ENCODE peak calls at places on chromosome 7, in eight cellular contexts. N, K, L, A, P, I, S and E are unnamed samples.

GRCh38 chr7:143974457-143974856 is 19.8 kb downstream of the OR2F1 start:
- DNase-seq in S (no peak), K (peak), P (no peak), N (no peak), I (no peak), A (no peak), L (no peak), E (no peak)

GRCh38 chr7:155340721-155341120 is 43.0 kb downstream of the INSIG1 start:
- DNase-seq in A (no peak), P (no peak), S (no peak), K (no peak), L (no peak), N (no peak), I (no peak), E (no peak)

GRCh38 chr7:78601728-78602127 is 803.2 kb downstream of the PHTF2 start:
- DNase-seq in N (no peak), K (no peak), I (no peak), L (no peak), P (no peak), S (no peak), A (no peak), E (no peak)

GRCh38 chr7:94022550-94022949 is 18.4 kb upstream of the BET1 start:
- DNase-seq in S (no peak), A (no peak), K (no peak), N (no peak), I (no peak), P (no peak), L (no peak), E (no peak)

GRCh38 chr7:157022681-157023588 is 12.5 kb upstream of the MNX1 start:
- DNase-seq in P (no peak), A (no peak), K (no peak), N (peak), I (no peak), S (peak), L (peak), E (no peak)

GRCh38 chr7:1140481-1141104 is 19.4 kb downstream of the ZFAND2A start:
- DNase-seq in I (no peak), K (no peak), L (no peak), N (no peak), P (no peak), A (no peak), S (peak), E (peak)

GRCh38 chr7:70681847-70682350 is 450.0 kb upstream of the GALNT17 start:
- DNase-seq in N (no peak), K (no peak), L (no peak), S (no peak), I (no peak), A (no peak), P (no peak), E (no peak)

GRCh38 chr7:105677803-105678583 is 96.7 kb upstream of the EFCAB10 start:
- DNase-seq in A (no peak), L (no peak), P (peak), N (no peak), S (no peak), K (no peak), I (peak), E (peak)

GRCh38 chr7:105594034-105594433 is 12.7 kb upstream of the EFCAB10 start:
- DNase-seq in L (no peak), I (no peak), S (no peak), K (no peak), A (no peak), N (no peak), P (no peak), E (no peak)

GRCh38 chr7:92639956-92640355 is 49.8 kb upstream of the FAM133B start:
- DNase-seq in N (no peak), I (no peak), P (no peak), K (no peak), A (no peak), L (no peak), S (no peak), E (no peak)

GRCh38 chr7:90701771-90702170 is 105.7 kb downstream of the CDK14 start:
- DNase-seq in S (no peak), I (no peak), P (peak), N (peak), L (peak), A (no peak), K (no peak), E (no peak)

GRCh38 chr7:96982586-96982985 is 22.8 kb upstream of the DLX6 start:
- DNase-seq in L (no peak), P (no peak), A (no peak), S (no peak), N (no peak), K (no peak), I (no peak), E (no peak)

GRCh38 chr7:92794846-92795245 is 41.5 kb downstream of the CDK6 start:
- DNase-seq in N (no peak), S (no peak), A (no peak), K (no peak), I (no peak), L (no peak), P (no peak), E (no peak)

GRCh38 chr7:13745530-13745929 is 243.9 kb downstream of the ETV1 start:
- DNase-seq in N (no peak), P (no peak), A (no peak), K (no peak), L (no peak), S (no peak), I (no peak), E (no peak)

GRCh38 chr7:40243076-40243475 is 108.3 kb downstream of the SUGCT start:
- DNase-seq in N (no peak), S (no peak), K (no peak), P (no peak), A (no peak), I (no peak), L (no peak), E (no peak)

GRCh38 chr7:3591150-3591549 is 290.1 kb downstream of the SDK1 start:
- DNase-seq in L (no peak), N (no peak), S (no peak), K (no peak), P (no peak), I (no peak), A (no peak), E (no peak)

DNA sequence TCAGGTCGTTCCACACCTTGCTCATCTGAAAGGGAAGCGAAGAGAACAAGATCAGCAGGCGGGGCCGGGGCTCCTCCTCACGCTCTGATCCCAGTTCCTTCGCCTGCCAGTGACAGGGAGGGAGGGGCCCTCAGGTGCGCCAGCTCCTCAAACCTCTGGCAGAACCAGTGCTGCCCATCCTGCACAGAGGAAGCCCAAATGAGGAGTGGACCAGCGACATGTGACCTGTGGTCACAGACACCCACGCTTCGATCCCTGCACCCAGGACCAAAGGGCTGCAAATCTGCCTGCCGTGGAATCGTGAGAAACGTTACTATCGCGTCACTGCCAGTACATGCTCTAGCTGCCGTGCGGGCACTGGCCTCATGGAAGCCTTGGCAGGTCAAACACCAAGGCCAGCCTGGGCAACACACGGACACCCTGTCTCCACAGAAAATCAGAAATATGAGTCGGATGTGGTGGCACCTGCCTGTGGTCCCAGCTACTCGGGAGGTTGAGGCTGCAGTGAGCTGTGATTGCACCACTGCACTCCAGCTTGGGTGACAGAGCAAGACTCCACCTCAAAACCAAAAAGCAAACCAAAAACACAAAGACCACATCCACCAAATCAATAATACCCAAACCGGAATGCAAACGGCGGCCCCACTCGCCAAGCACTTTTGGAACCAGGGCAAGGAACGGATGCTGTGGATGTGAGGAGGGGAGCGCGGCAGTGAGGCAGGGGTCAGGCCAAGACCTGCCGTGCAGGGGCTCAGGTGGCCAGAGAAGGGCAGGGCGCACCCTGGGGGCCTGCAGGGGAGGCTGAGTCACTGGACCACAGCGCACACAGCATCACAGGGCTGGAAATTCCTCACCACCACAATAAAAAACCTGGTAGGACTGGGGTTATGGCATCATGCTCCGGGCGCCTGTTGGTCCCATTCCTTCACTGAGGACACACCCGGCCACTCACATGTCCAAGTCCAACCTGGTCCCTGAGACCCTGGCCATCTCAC is 13.4 kb downstream of the NUDT1 start:
- DNase-seq in I (no peak), P (no peak), K (no peak), L (no peak), N (no peak), S (no peak), A (no peak), E (no peak)
- H3K27ac ChIP-seq in I (no peak), P (no peak), K (no peak), L (no peak), N (no peak), S (no peak), A (no peak), E (no peak)

DNA sequence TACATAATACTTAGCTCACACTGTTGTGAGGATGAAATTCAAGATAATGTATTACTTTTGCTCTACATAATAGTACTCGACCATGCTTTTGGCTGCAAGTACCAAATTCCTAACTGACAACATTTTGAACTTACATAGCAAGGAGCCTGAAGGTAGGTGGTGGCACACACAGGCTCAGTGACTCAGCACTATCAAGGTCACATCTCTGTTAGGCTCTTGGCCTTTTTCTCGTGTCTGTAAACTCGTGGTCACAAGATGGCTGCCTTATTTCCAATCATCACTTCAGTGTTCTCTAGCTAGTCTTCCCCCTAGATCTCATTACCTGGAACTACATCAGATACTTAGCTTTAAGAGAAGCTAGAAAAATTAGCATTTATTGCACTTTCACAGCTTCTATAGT is 61.4 kb upstream of the ABCB5 start:
- DNase-seq in A (no peak), L (no peak), P (no peak), S (no peak), I (no peak), N (no peak), K (no peak), E (no peak)
- TF ChIP-seq CTCF in A (no peak), L (no peak), P (no peak), S (no peak), I (no peak), N (no peak), K (no peak), E (no peak)

GRCh38 chr7:116328161-116328560 is 117.8 kb downstream of the TES start:
- DNase-seq in S (no peak), N (no peak), L (no peak), I (no peak), A (no peak), K (no peak), P (no peak), E (no peak)
- H3K27ac ChIP-seq in S (peak), N (no peak), L (no peak), I (peak), A (peak), K (no peak), P (no peak), E (peak)

DNA sequence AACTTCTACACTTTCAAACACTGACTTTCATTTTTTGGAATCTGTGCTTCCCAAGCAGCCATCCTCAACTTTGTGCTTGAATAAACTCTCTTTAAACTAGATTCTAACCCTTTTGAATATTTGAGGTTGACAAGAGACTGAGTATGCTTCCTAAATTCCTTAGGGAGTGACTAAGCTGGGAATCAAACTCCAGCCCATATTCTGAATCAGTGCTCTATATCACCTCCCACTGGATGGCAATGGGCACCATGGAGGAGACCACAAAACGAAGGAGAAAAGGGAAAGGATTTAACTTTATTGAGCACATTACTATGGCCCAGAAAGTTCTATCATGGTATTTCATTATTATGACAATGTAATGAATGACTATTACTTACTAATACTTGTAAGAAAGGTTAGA is 17.2 kb upstream of the SLC26A4 start:
- DNase-seq in I (no peak), K (no peak), A (no peak), N (no peak), L (no peak), S (no peak), P (no peak), E (no peak)
- TF ChIP-seq CTCF in I (no peak), K (no peak), A (no peak), N (peak), L (peak), S (no peak), P (peak), E (no peak)

GRCh38 chr7:103613655-103614642 is 167.9 kb upstream of the SLC26A5 start:
- DNase-seq in S (no peak), A (no peak), I (no peak), N (no peak), L (peak), P (peak), K (no peak), E (no peak)
- H3K27ac ChIP-seq in S (no peak), A (no peak), I (no peak), N (no peak), L (no peak), P (peak), K (no peak), E (no peak)

GRCh38 chr7:51950811-51951210 is 634.2 kb upstream of the COBL start:
- DNase-seq in N (peak), A (no peak), K (no peak), I (no peak), S (no peak), L (peak), P (no peak), E (no peak)

DNA sequence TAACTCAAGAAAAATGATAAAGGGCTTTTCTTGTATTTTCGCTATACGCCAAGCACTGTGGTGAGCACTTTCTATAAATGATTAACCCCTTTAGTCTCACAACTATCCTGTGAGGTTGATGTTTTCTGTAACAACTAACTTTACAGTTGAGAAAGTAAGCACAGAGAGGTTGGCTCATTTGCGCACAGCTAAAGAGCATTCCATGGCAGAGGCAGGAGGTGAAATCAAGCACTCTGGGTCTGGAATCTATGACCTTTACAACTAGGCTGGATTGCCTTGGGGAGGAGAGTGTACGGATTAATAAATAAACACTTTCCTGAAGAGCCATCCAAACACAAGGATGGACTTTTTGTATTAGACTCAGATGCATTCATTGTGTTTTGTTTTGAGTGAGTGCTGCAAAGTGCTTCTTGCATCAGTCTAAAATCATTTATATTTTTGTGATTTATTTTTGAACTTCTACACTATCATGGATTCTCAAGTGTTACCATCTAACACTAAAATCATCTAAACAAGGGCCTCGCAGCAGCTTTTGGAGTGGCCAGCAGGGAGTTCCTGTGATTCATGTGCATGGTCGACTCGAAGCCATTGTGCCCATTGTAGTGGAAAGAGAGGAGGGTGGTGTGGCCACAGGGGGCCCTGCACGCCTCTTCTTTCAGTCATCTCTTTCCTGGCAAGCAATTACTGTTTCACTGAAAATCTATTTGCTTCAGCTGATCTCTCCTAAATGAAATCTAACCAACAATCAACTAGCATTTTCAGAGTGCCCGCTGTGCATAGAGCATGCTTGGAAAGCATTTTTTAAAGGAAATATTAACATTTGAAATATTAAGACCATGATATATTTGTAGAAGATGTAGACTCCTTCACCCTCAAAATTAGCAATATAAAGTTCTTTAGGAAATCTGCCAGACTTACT is 633.4 kb upstream of the COBL start:
- DNase-seq in A (no peak), N (peak), S (no peak), L (peak), I (no peak), K (no peak), P (no peak), E (no peak)
- TF ChIP-seq CTCF in A (no peak), N (peak), S (no peak), L (peak), I (no peak), K (no peak), P (no peak), E (no peak)

DNA sequence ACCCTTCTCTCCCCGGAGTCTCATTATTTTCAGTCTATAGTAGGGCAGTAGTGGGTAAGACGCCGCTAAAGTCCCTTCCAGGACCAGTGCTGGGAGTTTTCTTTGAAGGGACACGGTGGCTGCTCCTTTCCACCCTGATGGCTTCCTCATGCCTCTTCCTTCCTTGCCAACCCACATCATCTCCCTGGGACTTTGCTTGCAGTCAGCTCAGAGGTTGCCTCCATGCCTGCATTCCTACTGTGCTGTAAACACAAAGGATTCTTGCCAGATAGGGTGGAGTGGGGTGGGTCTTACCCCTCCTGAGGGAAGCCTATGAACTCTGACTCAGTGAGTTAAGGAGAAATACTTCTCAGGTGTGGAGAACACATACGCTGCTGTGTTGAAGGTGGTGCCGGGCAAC is 59.9 kb upstream of the IGFBP3 start:
- DNase-seq in A (no peak), I (no peak), S (no peak), P (no peak), L (no peak), N (no peak), K (no peak), E (no peak)
- H3K27ac ChIP-seq in A (no peak), I (peak), S (no peak), P (no peak), L (no peak), N (no peak), K (peak), E (no peak)